ENCODE peak calls at places on chromosomes 5 and 9, in six cellular contexts. A is activated T-cell treated with anti-CD3 and anti-CD28 coated beads for 24 hours, Q is H7, F is AG08396, T is T47D, E is T-helper 17 cell. N is an unnamed sample.

GRCh38 chr9:134063088-134063875 is 4.5 kb downstream of the BRD3 start:
- DNase-seq in A (no peak), Q (peak; percentile 64), F (no peak), T (no peak), E (peak; percentile 5), N (no peak)

GRCh38 chr9:129432255-129432654 is 188.6 kb downstream of the C9orf50 start:
- DNase-seq in A (no peak), Q (no peak), F (no peak), T (no peak), E (no peak), N (no peak)

GRCh38 chr9:15161744-15162143 is 145.3 kb downstream of the TTC39B start:
- DNase-seq in A (no peak), Q (no peak), F (no peak), T (no peak), E (no peak), N (no peak)

GRCh38 chr9:35106343-35106730 is 3.4 kb upstream of the STOML2 start:
- DNase-seq in A (no peak), Q (peak; percentile 18), F (no peak), T (no peak), E (no peak), N (no peak)

GRCh38 chr9:113990975-113991471 is 87.1 kb downstream of the AMBP start:
- DNase-seq in A (no peak), Q (no peak), F (no peak), T (no peak), E (no peak), N (no peak)

GRCh38 chr9:115035872-115036612 is 81.9 kb downstream of the TNC start:
- DNase-seq in A (peak; percentile 33), Q (no peak), F (peak; percentile 26), T (no peak), E (no peak), N (peak; percentile 38)

GRCh38 chr5:74017786-74018211 is 391.8 kb downstream of the ARHGEF28 start:
- DNase-seq in A (no peak), Q (no peak), F (no peak), T (peak; percentile 22), E (no peak), N (peak; percentile 47)

GRCh38 chr5:148934895-148935400 is 108.5 kb downstream of the ADRB2 start:
- DNase-seq in A (no peak), Q (no peak), F (no peak), T (no peak), E (no peak), N (no peak)

GRCh38 chr9:13424872-13425271 is 145.4 kb upstream of the MPDZ start:
- DNase-seq in A (no peak), Q (no peak), F (no peak), T (no peak), E (no peak), N (no peak)

GRCh38 chr5:128487041-128487440 is 51.0 kb downstream of the FBN2 start:
- DNase-seq in A (no peak), Q (no peak), F (no peak), T (no peak), E (no peak), N (no peak)

GRCh38 chr9:123784513-123784912 is 145.4 kb downstream of the DENND1A start:
- DNase-seq in A (no peak), Q (no peak), F (no peak), T (no peak), E (no peak), N (no peak)

GRCh38 chr9:124660341-124660801 is 110.7 kb downstream of the NR6A1 start:
- DNase-seq in A (no peak), Q (peak; percentile 11), F (peak; percentile 24), T (no peak), E (no peak), N (peak; percentile 62)

GRCh38 chr5:19790811-19791466 is 197.1 kb downstream of the CDH18 start:
- DNase-seq in A (no peak), Q (no peak), F (no peak), T (peak; percentile 29), E (no peak), N (no peak)

GRCh38 chr5:129125819-129126218 is 31.3 kb downstream of the ISOC1 start:
- DNase-seq in A (no peak), Q (no peak), F (no peak), T (peak; percentile 12), E (no peak), N (no peak)

GRCh38 chr9:96071245-96072124 is 196.0 kb downstream of the ERCC6L2 start:
- DNase-seq in A (peak; percentile 11), Q (peak; percentile 84), F (peak; percentile 66), T (peak; percentile 34), E (no peak), N (peak; percentile 16)

GRCh38 chr5:103473725-103474124 is 88.9 kb downstream of the NUDT12 start:
- DNase-seq in A (no peak), Q (no peak), F (no peak), T (no peak), E (no peak), N (no peak)

GRCh38 chr9:123739387-123739786 is 190.5 kb downstream of the DENND1A start:
- DNase-seq in A (no peak), Q (no peak), F (no peak), T (no peak), E (no peak), N (no peak)

GRCh38 chr5:133867851-133868545 is 100.4 kb downstream of the C5orf15 start:
- DNase-seq in A (no peak), Q (no peak), F (no peak), T (no peak), E (no peak), N (no peak)

GRCh38 chr5:165334186-165334585 is 1828.8 kb downstream of the MAT2B start:
- DNase-seq in A (no peak), Q (no peak), F (no peak), T (no peak), E (no peak), N (no peak)

GRCh38 chr5:177429248-177430045 is 3.0 kb downstream of the GRK6 start:
- DNase-seq in A (peak; percentile 79), Q (peak; percentile 69), F (no peak), T (no peak), E (peak; percentile 79), N (no peak)

GRCh38 chr9:93094294-93095204 is 1.5 kb upstream of the CARD19 start:
- DNase-seq in A (no peak), Q (peak; percentile 69), F (no peak), T (no peak), E (no peak), N (no peak)

GRCh38 chr9:125683486-125683885 is 23.5 kb downstream of the MAPKAP1 start:
- DNase-seq in A (no peak), Q (no peak), F (no peak), T (no peak), E (no peak), N (no peak)

GRCh38 chr5:59745422-59745863 is 148.1 kb downstream of the PDE4D start:
- DNase-seq in A (no peak), Q (no peak), F (no peak), T (peak; percentile 49), E (no peak), N (no peak)

GRCh38 chr9:125119643-125120286 is 23.6 kb downstream of the SCAI start:
- DNase-seq in A (no peak), Q (no peak), F (no peak), T (peak; percentile 49), E (no peak), N (no peak)